ENCODE peak calls at places on chromosome 22, in five cellular contexts. E, M, K, O and F are unnamed samples.

GRCh38 chr22:31676700-31677099 is 14.7 kb upstream of the PISD start:
- DNase-seq in E (peak; percentile 87), M (peak; percentile 72), K (peak; percentile 96), O (peak; percentile 96), F (peak; percentile 93)

GRCh38 chr22:24066872-24067271 is 55.8 kb downstream of the CABIN1 start:
- DNase-seq in E (no peak), M (no peak), K (no peak), O (peak; percentile 51), F (no peak)

GRCh38 chr22:35484651-35485372 is 55.8 kb upstream of the RASD2 start:
- DNase-seq in E (no peak), M (no peak), K (no peak), O (no peak), F (no peak)

GRCh38 chr22:29092243-29092642 is 19.4 kb downstream of the KREMEN1 start:
- DNase-seq in E (no peak), M (no peak), K (no peak), O (no peak), F (no peak)

GRCh38 chr22:24410110-24410856 is 17.1 kb upstream of the ADORA2A start:
- DNase-seq in E (no peak), M (no peak), K (peak; percentile 5), O (no peak), F (no peak)

GRCh38 chr22:50253941-50254340 is 2.9 kb upstream of the HDAC10 start:
- DNase-seq in E (no peak), M (no peak), K (no peak), O (no peak), F (no peak)

GRCh38 chr22:42880815-42881214 is 23.7 kb upstream of the ARFGAP3 start:
- DNase-seq in E (no peak), M (no peak), K (peak; percentile 74), O (no peak), F (peak; percentile 69)

GRCh38 chr22:32079110-32080089 is 36.3 kb downstream of the SLC5A1 start:
- DNase-seq in E (no peak), M (no peak), K (peak; percentile 46), O (no peak), F (no peak)

GRCh38 chr22:29664731-29665130 is 55.1 kb upstream of the CABP7 start:
- DNase-seq in E (no peak), M (no peak), K (no peak), O (no peak), F (no peak)

GRCh38 chr22:29385748-29386147 is 2.6 kb downstream of the AP1B1 start:
- DNase-seq in E (peak; percentile 44), M (no peak), K (no peak), O (no peak), F (no peak)

GRCh38 chr22:36325163-36326031 is 62.4 kb downstream of the MYH9 start:
- DNase-seq in E (no peak), M (no peak), K (no peak), O (peak; percentile 68), F (no peak)

GRCh38 chr22:30287626-30288413 is 1.5 kb downstream of the CASTOR1 start:
- DNase-seq in E (peak; percentile 88), M (peak; percentile 70), K (peak; percentile 85), O (peak; percentile 92), F (peak; percentile 80)

GRCh38 chr22:47165338-47165931 is 403.0 kb downstream of the TBC1D22A start:
- DNase-seq in E (no peak), M (no peak), K (no peak), O (peak; percentile 19), F (peak; percentile 8)

GRCh38 chr22:37320726-37321286 is 38.5 kb downstream of the CYTH4 start:
- DNase-seq in E (no peak), M (no peak), K (no peak), O (no peak), F (no peak)

GRCh38 chr22:48333323-48333763 is 1494.3 kb downstream of the BRD1 start:
- DNase-seq in E (no peak), M (no peak), K (no peak), O (no peak), F (no peak)

GRCh38 chr22:38069372-38070249 is 12.4 kb downstream of the PICK1 start:
- DNase-seq in E (no peak), M (no peak), K (peak; percentile 80), O (no peak), F (peak; percentile 36)

GRCh38 chr22:33105501-33105911 is 47.3 kb upstream of the SYN3 start:
- DNase-seq in E (no peak), M (no peak), K (no peak), O (no peak), F (no peak)

GRCh38 chr22:30870451-30871345 is 97.9 kb downstream of the MORC2 start:
- DNase-seq in E (no peak), M (no peak), K (peak; percentile 9), O (peak; percentile 27), F (peak; percentile 33)

GRCh38 chr22:28907311-28908008 is 24.1 kb downstream of the ZNRF3 start:
- DNase-seq in E (no peak), M (no peak), K (no peak), O (peak; percentile 17), F (no peak)

GRCh38 chr22:20174785-20175596 is 24.1 kb upstream of the CCDC188 start:
- DNase-seq in E (no peak), M (no peak), K (peak; percentile 67), O (no peak), F (no peak)

GRCh38 chr22:20499769-20500168 is 4.2 kb upstream of the KLHL22 start:
- DNase-seq in E (no peak), M (no peak), K (no peak), O (no peak), F (no peak)

GRCh38 chr22:31179345-31179744 is 19.4 kb downstream of the RNF185 start:
- DNase-seq in E (no peak), M (no peak), K (peak; percentile 42), O (no peak), F (no peak)

GRCh38 chr22:37161442-37161841 is 11.7 kb upstream of the IL2RB start:
- DNase-seq in E (no peak), M (no peak), K (no peak), O (no peak), F (no peak)

GRCh38 chr22:36644333-36644757 is 59.2 kb downstream of the CACNG2 start:
- DNase-seq in E (peak; percentile 8), M (no peak), K (peak; percentile 83), O (no peak), F (peak; percentile 82)

GRCh38 chr22:49014227-49015201 is 813.2 kb downstream of the BRD1 start:
- DNase-seq in E (no peak), M (no peak), K (no peak), O (peak; percentile 47), F (no peak)

GRCh38 chr22:23180301-23180892 is at the start of gene BCR:
- DNase-seq in E (peak; percentile 44), M (no peak), K (peak; percentile 87), O (peak; percentile 79), F (peak; percentile 84)

GRCh38 chr22:39985383-39986045 is 9.2 kb upstream of the FAM83F start:
- DNase-seq in E (peak; percentile 16), M (no peak), K (no peak), O (no peak), F (no peak)

GRCh38 chr22:39241632-39242388 is 3.0 kb downstream of the PDGFB start:
- DNase-seq in E (peak; percentile 43), M (no peak), K (no peak), O (no peak), F (peak; percentile 79)

GRCh38 chr22:37472418-37473006 is 13.7 kb downstream of the MFNG start:
- DNase-seq in E (peak; percentile 43), M (no peak), K (peak; percentile 91), O (no peak), F (peak; percentile 57)

GRCh38 chr22:37053310-37054077 is 2.0 kb downstream of the KCTD17 start:
- DNase-seq in E (no peak), M (no peak), K (no peak), O (no peak), F (no peak)

GRCh38 chr22:30266445-30267381 is at the start of gene OSM:
- DNase-seq in E (peak; percentile 61), M (no peak), K (no peak), O (no peak), F (peak; percentile 56)